ENCODE peak calls at places on chromosomes 2 and 18, in four cellular contexts. Q, P, I and B are unnamed samples.
A peak's percentile ranks its signal among the peaks of the same experiment; 100 is the strongest.

GRCh38 chr18:61992285-61992684 is 99.5 kb upstream of the RNF152 start:
- DNase-seq in I (peak; percentile 13), Q (no peak), P (no peak), B (peak; percentile 35)

GRCh38 chr2:108351889-108352288 is 25.9 kb upstream of the SULT1C4 start:
- DNase-seq in P (peak; percentile 33), Q (no peak), I (no peak), B (no peak)

GRCh38 chr2:236877972-236878371 is 207.7 kb upstream of the COPS8 start:
- DNase-seq in P (no peak), I (no peak), Q (peak; percentile 7), B (no peak)

GRCh38 chr2:26577442-26578433 is 63.4 kb downstream of the CIB4 start:
- DNase-seq in Q (peak; percentile 90), I (peak; percentile 35), P (peak; percentile 78), B (peak; percentile 27)

GRCh38 chr2:113750385-113750784 is 6.1 kb downstream of the SLC35F5 start:
- DNase-seq in P (no peak), I (no peak), Q (no peak), B (no peak)

GRCh38 chr2:3470166-3470651 is 49.1 kb downstream of the ADI1 start:
- DNase-seq in P (no peak), I (no peak), Q (no peak), B (no peak)

GRCh38 chr2:10444463-10444862 is 3.7 kb downstream of the ODC1 start:
- DNase-seq in I (no peak), Q (no peak), P (no peak), B (no peak)

GRCh38 chr2:240432820-240433801 is 2.4 kb upstream of the GPC1 start:
- DNase-seq in I (no peak), Q (no peak), P (no peak), B (no peak)

GRCh38 chr2:139526781-139527180 is 746.6 kb upstream of the NXPH2 start:
- DNase-seq in Q (no peak), P (no peak), I (no peak), B (no peak)

GRCh38 chr2:112121682-112122254 is 16.4 kb upstream of the FBLN7 start:
- DNase-seq in Q (no peak), I (peak; percentile 55), P (no peak), B (peak; percentile 26)

GRCh38 chr2:62569907-62570793 is 64.2 kb upstream of the TMEM17 start:
- DNase-seq in I (peak; percentile 100), P (no peak), Q (peak; percentile 70), B (peak; percentile 49)

GRCh38 chr2:143551946-143552655 is 422.9 kb downstream of the ARHGAP15 start:
- DNase-seq in P (no peak), Q (no peak), I (no peak), B (no peak)

GRCh38 chr2:46747297-46747818 is 168.2 kb downstream of the MCFD2 start:
- DNase-seq in I (peak; percentile 84), Q (no peak), P (no peak), B (no peak)

GRCh38 chr18:77052656-77053309 is 79.8 kb downstream of the MBP start:
- DNase-seq in P (no peak), I (no peak), Q (no peak), B (no peak)

DNA sequence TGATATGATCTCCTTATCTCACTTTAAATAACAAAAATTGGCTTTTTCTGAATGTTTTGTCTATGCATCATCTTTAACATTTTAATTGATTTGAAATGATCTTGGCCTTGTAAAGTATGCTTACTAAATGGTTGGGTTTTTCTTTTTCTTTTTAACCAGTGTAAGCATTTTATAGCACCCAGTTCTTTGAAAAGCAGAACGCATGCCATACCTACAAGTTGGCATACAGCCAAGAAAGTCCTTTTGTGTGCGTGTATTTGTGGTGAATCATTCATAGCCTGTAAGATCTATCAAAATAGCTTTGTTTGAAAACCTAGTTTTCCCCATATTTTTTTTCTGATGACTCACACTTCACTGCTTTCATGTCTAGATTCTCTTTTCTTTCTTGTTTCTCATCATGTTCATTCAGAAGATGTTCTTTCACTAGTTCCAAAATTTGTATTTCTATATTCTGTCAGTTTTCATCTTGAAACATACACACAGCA is 4.1 kb upstream of the VRK2 start:
- DNase-seq in P (peak; percentile 12), Q (no peak), I (peak; percentile 95), B (peak; percentile 92)
- TF ChIP-seq FOSL1 in P (peak; percentile 68), Q (no peak), I (peak; percentile 84), B (peak; percentile 96)

GRCh38 chr2:229562472-229563127 is 151.8 kb downstream of the DNER start:
- DNase-seq in P (no peak), Q (no peak), I (no peak), B (no peak)
- TF ChIP-seq SIN3A in P (no peak), Q (no peak), I (no peak), B (no peak)

DNA sequence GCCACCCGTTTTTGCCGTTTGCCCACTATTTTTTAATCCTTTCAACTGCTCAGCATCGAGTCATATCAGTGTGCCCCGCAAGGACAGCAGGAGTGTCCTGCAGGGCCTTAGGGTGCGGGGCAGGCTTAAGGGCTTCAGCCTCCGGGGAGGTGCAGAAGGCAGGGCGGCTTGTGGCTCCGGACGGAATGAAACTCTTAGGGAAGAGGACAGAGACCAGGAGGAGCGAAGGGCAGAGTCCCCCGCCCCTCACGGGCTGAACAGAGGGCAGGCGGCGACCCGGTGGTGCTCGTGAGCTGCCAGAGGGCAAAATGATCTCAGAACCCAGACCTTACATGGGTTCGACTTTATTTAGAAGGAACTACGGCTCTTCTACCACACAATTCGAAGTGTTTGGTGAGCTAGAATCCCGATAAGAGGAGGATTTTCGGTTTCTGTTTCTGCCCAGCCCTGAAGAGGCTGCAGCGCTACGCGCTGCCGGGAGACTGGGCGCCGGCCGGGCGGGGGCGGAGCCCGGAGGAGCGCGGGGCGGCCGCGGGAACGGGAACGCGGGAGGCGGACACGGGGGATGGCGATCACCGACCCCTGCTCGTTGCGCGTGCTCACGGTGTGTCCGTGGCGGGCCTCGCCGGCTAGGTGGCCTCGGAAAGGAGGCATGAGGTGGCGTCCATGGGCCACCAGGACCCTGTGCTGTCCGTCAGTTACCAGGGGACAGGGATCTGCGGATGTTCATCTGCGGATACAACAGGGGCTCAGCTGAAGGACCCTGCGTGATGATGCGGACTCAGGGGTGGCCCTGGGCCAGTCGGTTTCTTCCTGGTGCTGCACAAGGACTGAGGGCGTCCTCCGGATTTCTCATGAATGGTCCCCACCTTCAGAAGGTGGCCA is 4.3 kb upstream of the SP100 start:
- DNase-seq in I (peak; percentile 62), P (peak; percentile 75), Q (peak; percentile 72), B (no peak)
- TF ChIP-seq EZH2 in I (no peak), P (no peak), Q (peak; percentile 39), B (no peak)

DNA sequence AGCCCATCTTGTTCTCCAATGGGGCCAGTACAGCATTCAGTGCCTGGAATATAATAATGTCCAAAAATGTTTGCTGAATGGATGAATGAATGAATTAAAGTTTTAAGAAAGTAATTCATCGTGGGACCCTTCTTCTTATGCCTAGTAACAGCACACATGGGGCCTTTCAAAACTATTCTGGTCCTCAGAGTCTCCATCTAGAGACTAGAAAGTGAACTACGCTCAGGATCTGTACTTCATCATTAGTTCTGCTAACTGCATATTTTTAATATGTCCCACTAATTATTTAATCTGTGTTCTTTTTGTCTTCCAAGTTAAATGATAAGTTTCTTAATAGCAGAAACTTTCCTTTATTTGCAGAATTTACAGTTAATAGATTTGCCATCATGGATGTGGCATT is 172.5 kb downstream of the SMAD2 start:
- DNase-seq in I (no peak), P (no peak), Q (no peak), B (no peak)
- TF ChIP-seq FOSL1 in I (no peak), P (no peak), Q (no peak), B (no peak)

GRCh38 chr2:70513751-70514150 is 39.9 kb downstream of the TGFA start:
- DNase-seq in Q (no peak), P (no peak), I (no peak), B (no peak)
- TF ChIP-seq SIN3A in Q (no peak), P (no peak), I (no peak), B (no peak)

GRCh38 chr2:176147790-176148496 is 3.4 kb upstream of the HOXD4 start:
- DNase-seq in Q (peak; percentile 54), I (no peak), P (no peak), B (no peak)
- TF ChIP-seq EZH2 in Q (peak; percentile 83), I (no peak), P (no peak), B (no peak)

GRCh38 chr18:13362051-13362450 is 143.5 kb downstream of the LDLRAD4 start:
- DNase-seq in P (no peak), Q (no peak), I (no peak), B (no peak)

GRCh38 chr18:13359195-13359594 is 140.6 kb downstream of the LDLRAD4 start:
- DNase-seq in Q (no peak), P (no peak), I (no peak), B (no peak)

GRCh38 chr18:13362617-13363016 is 144.1 kb downstream of the LDLRAD4 start:
- DNase-seq in I (no peak), Q (no peak), P (no peak), B (no peak)

GRCh38 chr18:13364721-13365205 is 146.2 kb downstream of the LDLRAD4 start:
- DNase-seq in P (no peak), I (no peak), Q (no peak), B (no peak)

DNA sequence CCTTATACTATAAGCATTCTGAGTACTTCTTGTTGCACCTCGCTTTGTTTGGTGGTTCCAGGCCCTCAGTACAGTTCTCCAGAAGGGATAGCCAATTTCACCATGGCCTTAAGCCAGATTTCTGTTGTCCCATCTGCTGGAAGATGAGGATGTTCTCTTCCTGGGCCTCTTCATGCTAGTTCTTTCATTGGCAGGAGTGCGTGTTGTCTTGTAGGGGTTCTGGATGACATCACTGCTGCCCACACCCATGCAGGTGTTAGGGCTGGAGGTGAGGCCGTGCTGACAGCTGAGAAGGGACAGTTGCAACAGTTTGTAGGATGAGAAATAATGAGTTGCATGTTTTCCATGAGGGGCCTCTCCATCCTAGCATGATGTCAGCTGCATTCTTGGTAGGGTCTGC is 142.9 kb downstream of the LDLRAD4 start:
- DNase-seq in I (no peak), Q (no peak), P (no peak), B (no peak)
- TF ChIP-seq FOSL1 in I (no peak), Q (no peak), P (no peak), B (no peak)